ENCODE peak calls at places on chromosomes 12 and 14, in six cellular contexts. A is heart left ventricle, T is iris pigment epithelial cell, Y is stomach, P is choroid plexus epithelial cell, O is H1. E is an unnamed sample.

GRCh38 chr14:76577090-76577489 is 184.2 kb upstream of the VASH1 start:
- DNase-seq in A (no peak), T (no peak), Y (no peak), P (no peak), O (no peak), E (no peak)

GRCh38 chr14:91138511-91139359 is 24.9 kb downstream of the DGLUCY start:
- DNase-seq in A (no peak), T (peak; percentile 47), Y (no peak), P (peak; percentile 49), O (peak; percentile 66), E (no peak)

GRCh38 chr12:65232490-65233077 is 45.9 kb upstream of the MSRB3 start:
- DNase-seq in A (no peak), T (peak; percentile 34), Y (no peak), P (peak; percentile 55), O (no peak), E (no peak)

GRCh38 chr14:21184252-21184651 is 28.4 kb upstream of the OR5AU1 start:
- DNase-seq in A (no peak), T (no peak), Y (no peak), P (no peak), O (no peak), E (no peak)

GRCh38 chr12:15563683-15564082 is 225.5 kb downstream of the EPS8 start:
- DNase-seq in A (no peak), T (peak; percentile 83), Y (no peak), P (peak; percentile 68), O (no peak), E (no peak)

GRCh38 chr12:132597333-132598283 is 12.8 kb downstream of the LRCOL1 start:
- DNase-seq in A (no peak), T (peak; percentile 74), Y (no peak), P (peak; percentile 65), O (peak; percentile 62), E (no peak)

GRCh38 chr14:58501214-58501816 is 73.8 kb downstream of the KIAA0586 start:
- DNase-seq in A (no peak), T (peak; percentile 87), Y (no peak), P (peak; percentile 94), O (no peak), E (peak; percentile 40)

GRCh38 chr12:13342971-13343370 is 146.4 kb downstream of the EMP1 start:
- DNase-seq in A (no peak), T (no peak), Y (no peak), P (no peak), O (no peak), E (no peak)

GRCh38 chr12:46124848-46125619 is 134.7 kb upstream of the SCAF11 start:
- DNase-seq in A (peak; percentile 35), T (peak; percentile 88), Y (peak; percentile 41), P (peak; percentile 93), O (no peak), E (peak; percentile 45)

GRCh38 chr14:75861161-75861621 is 120.6 kb downstream of the TGFB3 start:
- DNase-seq in A (no peak), T (peak; percentile 90), Y (no peak), P (peak; percentile 81), O (no peak), E (no peak)

GRCh38 chr14:69739486-69739885 is 27.5 kb upstream of the SRSF5 start:
- DNase-seq in A (no peak), T (no peak), Y (no peak), P (no peak), O (no peak), E (no peak)

GRCh38 chr14:92660571-92660970 is 87.9 kb downstream of the LGMN start:
- DNase-seq in A (no peak), T (no peak), Y (no peak), P (no peak), O (no peak), E (no peak)

GRCh38 chr14:71006200-71006563 is 98.9 kb downstream of the PCNX1 start:
- DNase-seq in A (no peak), T (no peak), Y (no peak), P (no peak), O (no peak), E (no peak)

GRCh38 chr12:40672650-40673319 is 19.5 kb upstream of the CNTN1 start:
- DNase-seq in A (no peak), T (no peak), Y (no peak), P (no peak), O (no peak), E (no peak)

GRCh38 chr12:81296556-81297305 is 218.9 kb downstream of the ACSS3 start:
- DNase-seq in A (no peak), T (peak; percentile 50), Y (no peak), P (peak; percentile 77), O (no peak), E (no peak)

GRCh38 chr14:88380405-88380804 is 5.1 kb upstream of the SPATA7 start:
- DNase-seq in A (no peak), T (peak; percentile 6), Y (no peak), P (peak; percentile 52), O (no peak), E (no peak)

GRCh38 chr14:34030864-34031263 is 80.0 kb upstream of the EGLN3 start:
- DNase-seq in A (peak; percentile 68), T (peak; percentile 28), Y (no peak), P (peak; percentile 19), O (no peak), E (no peak)

E was measured in iPS DF 19.7.